ENCODE peak calls at places on chromosomes 13 and 19, in seven cellular contexts. One of them, this sample, is unnamed.

GRCh38 chr19:39270091-39270871 is 2.1 kb downstream of the IFNL2 start:
- DNase-seq in ascending aorta: no peak
- DNase-seq in neuronal stem cell: no peak
- DNase-seq in hepatocyte: no peak
- DNase-seq in heart right ventricle: no peak
- DNase-seq in stomach: no peak
- DNase-seq in fibroblast of lung: no peak
- DNase-seq in this sample: peak; percentile 21

GRCh38 chr13:26048745-26049144 is 3.1 kb downstream of the SHISA2 start:
- DNase-seq in ascending aorta: no peak
- DNase-seq in fibroblast of lung: no peak
- DNase-seq in stomach: no peak
- DNase-seq in neuronal stem cell: no peak
- DNase-seq in hepatocyte: no peak
- DNase-seq in heart right ventricle: no peak
- DNase-seq in this sample: no peak

GRCh38 chr13:106530209-106530906 is 5.1 kb downstream of the EFNB2 start:
- DNase-seq in stomach: no peak
- DNase-seq in fibroblast of lung: no peak
- DNase-seq in hepatocyte: peak; percentile 47
- DNase-seq in heart right ventricle: no peak
- DNase-seq in neuronal stem cell: no peak
- DNase-seq in ascending aorta: no peak
- DNase-seq in this sample: no peak

GRCh38 chr19:289651-290538 is 1.3 kb downstream of the PLPP2 start:
- DNase-seq in neuronal stem cell: no peak
- DNase-seq in heart right ventricle: no peak
- DNase-seq in stomach: peak; percentile 87
- DNase-seq in fibroblast of lung: no peak
- DNase-seq in hepatocyte: peak; percentile 71
- DNase-seq in ascending aorta: no peak
- DNase-seq in this sample: peak; percentile 72

GRCh38 chr13:20359335-20359734 is 127.2 kb upstream of the GJB6 start:
- DNase-seq in ascending aorta: no peak
- DNase-seq in hepatocyte: no peak
- DNase-seq in stomach: no peak
- DNase-seq in neuronal stem cell: no peak
- DNase-seq in fibroblast of lung: peak; percentile 98
- DNase-seq in heart right ventricle: no peak
- DNase-seq in this sample: no peak

GRCh38 chr19:2609389-2610116 is 92.9 kb downstream of the GNG7 start:
- DNase-seq in heart right ventricle: no peak
- DNase-seq in ascending aorta: no peak
- DNase-seq in neuronal stem cell: no peak
- DNase-seq in hepatocyte: no peak
- DNase-seq in stomach: no peak
- DNase-seq in fibroblast of lung: no peak
- DNase-seq in this sample: no peak

GRCh38 chr19:43408043-43408442 is 6.6 kb upstream of the TEX101 start:
- DNase-seq in neuronal stem cell: no peak
- DNase-seq in hepatocyte: no peak
- DNase-seq in fibroblast of lung: no peak
- DNase-seq in stomach: no peak
- DNase-seq in ascending aorta: no peak
- DNase-seq in heart right ventricle: no peak
- DNase-seq in this sample: no peak

GRCh38 chr19:898663-899062 is 5.4 kb downstream of the RNU6-9 start:
- DNase-seq in heart right ventricle: no peak
- DNase-seq in ascending aorta: no peak
- DNase-seq in hepatocyte: no peak
- DNase-seq in stomach: no peak
- DNase-seq in neuronal stem cell: no peak
- DNase-seq in fibroblast of lung: no peak
- DNase-seq in this sample: no peak

GRCh38 chr19:18119243-18120105 is 21.9 kb downstream of the MAST3 start:
- DNase-seq in hepatocyte: no peak
- DNase-seq in fibroblast of lung: no peak
- DNase-seq in heart right ventricle: no peak
- DNase-seq in ascending aorta: no peak
- DNase-seq in stomach: no peak
- DNase-seq in neuronal stem cell: no peak
- DNase-seq in this sample: no peak

GRCh38 chr19:18117364-18117691 is 19.8 kb downstream of the MAST3 start:
- DNase-seq in hepatocyte: no peak
- DNase-seq in heart right ventricle: no peak
- DNase-seq in ascending aorta: no peak
- DNase-seq in neuronal stem cell: no peak
- DNase-seq in stomach: no peak
- DNase-seq in fibroblast of lung: no peak
- DNase-seq in this sample: no peak

GRCh38 chr19:18120127-18120526 is 22.5 kb downstream of the MAST3 start:
- DNase-seq in fibroblast of lung: no peak
- DNase-seq in heart right ventricle: no peak
- DNase-seq in hepatocyte: no peak
- DNase-seq in neuronal stem cell: no peak
- DNase-seq in ascending aorta: no peak
- DNase-seq in stomach: no peak
- DNase-seq in this sample: no peak

GRCh38 chr19:18118420-18119242 is 21.1 kb downstream of the MAST3 start:
- DNase-seq in hepatocyte: no peak
- DNase-seq in stomach: no peak
- DNase-seq in ascending aorta: no peak
- DNase-seq in neuronal stem cell: no peak
- DNase-seq in heart right ventricle: no peak
- DNase-seq in fibroblast of lung: peak; percentile 43
- DNase-seq in this sample: no peak

DNA sequence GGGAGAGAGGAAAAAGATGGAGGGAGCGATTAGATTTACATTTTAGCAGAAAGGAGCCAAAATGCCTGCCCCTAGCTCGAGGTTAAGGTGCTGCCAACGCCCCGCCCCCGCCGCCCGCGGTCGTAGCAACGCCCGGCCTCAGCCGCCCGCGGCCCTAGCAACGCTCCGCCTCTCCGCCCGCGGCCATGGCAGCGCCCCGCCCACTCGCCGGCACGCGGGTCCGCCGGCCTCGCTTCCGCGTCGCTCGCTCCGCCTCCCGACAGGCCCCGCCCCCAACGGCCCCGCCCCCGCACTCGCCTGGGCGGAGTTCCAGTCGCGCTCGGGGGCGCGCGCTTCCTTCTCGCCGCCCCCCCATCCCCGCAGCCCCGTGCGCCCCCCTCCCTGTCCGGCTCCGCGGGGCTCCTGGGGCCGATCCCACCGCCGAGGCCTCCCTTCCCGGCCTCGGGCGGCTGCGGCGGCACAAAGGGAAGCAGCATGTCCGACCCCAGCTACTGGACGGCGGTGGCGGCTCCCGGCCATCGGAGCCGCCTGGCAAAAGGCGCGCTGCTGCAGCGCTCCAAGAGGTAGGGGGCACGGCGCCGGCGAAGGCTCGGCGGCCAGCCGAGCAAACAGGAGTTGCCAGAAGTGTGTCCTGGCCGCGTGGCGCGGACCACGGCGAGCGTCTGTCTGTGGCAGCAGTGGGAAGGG is 20.3 kb downstream of the MAST3 start:
- DNase-seq in ascending aorta: peak; percentile 34
- DNase-seq in hepatocyte: peak; percentile 97
- DNase-seq in fibroblast of lung: peak; percentile 76
- DNase-seq in stomach: peak; percentile 95
- DNase-seq in heart right ventricle: peak; percentile 94
- DNase-seq in neuronal stem cell: peak; percentile 91
- DNase-seq in this sample: peak; percentile 97
- H3K27ac ChIP-seq in ascending aorta: peak overlapping the region; percentile 66
- H3K27ac ChIP-seq in hepatocyte: peak overlapping the region; percentile 50
- H3K27ac ChIP-seq in fibroblast of lung: peak overlapping the region; percentile 43
- H3K27ac ChIP-seq in stomach: peak overlapping the region; percentile 71
- H3K27ac ChIP-seq in heart right ventricle: peak overlapping the region; percentile 72
- H3K27ac ChIP-seq in neuronal stem cell: no peak overlapping the region
- H3K27ac ChIP-seq in this sample: peak overlapping the region; percentile 47

GRCh38 chr19:8306235-8307054 is 1.7 kb downstream of the CD320 start:
- DNase-seq in ascending aorta: no peak
- DNase-seq in heart right ventricle: no peak
- DNase-seq in stomach: peak; percentile 25
- DNase-seq in fibroblast of lung: no peak
- DNase-seq in neuronal stem cell: no peak
- DNase-seq in hepatocyte: no peak
- DNase-seq in this sample: peak; percentile 61
- H3K4me3 ChIP-seq in ascending aorta: no peak overlapping the region
- H3K4me3 ChIP-seq in heart right ventricle: no peak overlapping the region
- H3K4me3 ChIP-seq in stomach: peak overlapping the region; percentile 64
- H3K4me3 ChIP-seq in fibroblast of lung: no peak overlapping the region
- H3K4me3 ChIP-seq in neuronal stem cell: no peak overlapping the region
- H3K4me3 ChIP-seq in hepatocyte: no peak overlapping the region
- H3K4me3 ChIP-seq in this sample: peak overlapping the region; percentile 72

GRCh38 chr19:53088091-53088490 is 15.1 kb downstream of the ZNF160 start:
- DNase-seq in hepatocyte: no peak
- DNase-seq in neuronal stem cell: no peak
- DNase-seq in stomach: no peak
- DNase-seq in ascending aorta: no peak
- DNase-seq in heart right ventricle: no peak
- DNase-seq in fibroblast of lung: no peak
- DNase-seq in this sample: no peak
- H3K27ac ChIP-seq in hepatocyte: no peak overlapping the region
- H3K27ac ChIP-seq in neuronal stem cell: no peak overlapping the region
- H3K27ac ChIP-seq in stomach: peak overlapping the region; percentile 46
- H3K27ac ChIP-seq in ascending aorta: peak overlapping the region; percentile 18
- H3K27ac ChIP-seq in heart right ventricle: peak overlapping the region; percentile 90
- H3K27ac ChIP-seq in fibroblast of lung: no peak overlapping the region
- H3K27ac ChIP-seq in this sample: peak overlapping the region; percentile 58

GRCh38 chr13:114203536-114203935 is 24.5 kb downstream of the CFAP97D2 start:
- DNase-seq in heart right ventricle: no peak
- DNase-seq in fibroblast of lung: no peak
- DNase-seq in ascending aorta: no peak
- DNase-seq in neuronal stem cell: no peak
- DNase-seq in hepatocyte: no peak
- DNase-seq in stomach: no peak
- DNase-seq in this sample: no peak

GRCh38 chr13:114198556-114198955 is 19.5 kb downstream of the CFAP97D2 start:
- DNase-seq in heart right ventricle: no peak
- DNase-seq in neuronal stem cell: no peak
- DNase-seq in fibroblast of lung: no peak
- DNase-seq in hepatocyte: no peak
- DNase-seq in stomach: no peak
- DNase-seq in ascending aorta: no peak
- DNase-seq in this sample: no peak

GRCh38 chr13:114200673-114201005 is 21.6 kb downstream of the CFAP97D2 start:
- DNase-seq in ascending aorta: no peak
- DNase-seq in heart right ventricle: no peak
- DNase-seq in neuronal stem cell: no peak
- DNase-seq in stomach: no peak
- DNase-seq in fibroblast of lung: peak; percentile 55
- DNase-seq in hepatocyte: no peak
- DNase-seq in this sample: no peak

GRCh38 chr13:114202581-114202980 is 23.5 kb downstream of the CFAP97D2 start:
- DNase-seq in heart right ventricle: no peak
- DNase-seq in neuronal stem cell: no peak
- DNase-seq in fibroblast of lung: no peak
- DNase-seq in hepatocyte: no peak
- DNase-seq in stomach: no peak
- DNase-seq in ascending aorta: no peak
- DNase-seq in this sample: no peak

DNA sequence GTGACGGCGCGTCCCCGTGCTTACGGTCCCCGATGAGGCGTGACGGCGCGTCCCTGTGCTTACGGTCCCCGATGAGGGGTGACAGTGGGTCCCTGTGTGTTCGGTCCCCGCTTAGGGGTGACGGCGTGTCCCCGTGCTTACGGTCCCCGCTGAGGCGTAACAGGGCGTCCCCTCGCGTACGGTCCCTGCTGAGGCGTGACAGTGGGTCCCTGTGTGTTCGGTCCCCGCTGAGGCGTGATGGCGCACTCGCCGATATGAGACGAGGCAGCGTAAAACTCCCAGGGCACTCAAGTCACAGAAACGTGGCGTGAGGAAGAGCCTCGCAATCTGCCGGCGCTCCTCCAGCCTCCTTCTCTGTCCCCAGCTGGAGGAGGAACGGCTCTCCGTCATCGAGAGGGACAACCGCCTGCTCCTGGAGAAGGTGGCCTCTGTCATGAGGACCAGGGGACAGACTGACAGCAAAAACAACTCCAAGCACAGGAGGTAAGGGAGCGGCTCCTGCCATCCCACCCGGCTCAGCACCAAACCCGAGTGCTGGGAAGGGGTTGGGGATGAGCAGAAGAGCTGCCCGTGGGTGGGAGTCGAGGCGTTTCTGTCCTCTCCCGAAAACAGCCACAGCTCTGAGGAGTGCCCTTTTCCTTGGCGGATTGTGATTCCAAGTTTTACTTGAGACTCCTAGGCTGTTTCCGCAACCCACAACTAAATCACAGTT is 21.1 kb downstream of the CFAP97D2 start:
- DNase-seq in stomach: no peak
- DNase-seq in fibroblast of lung: no peak
- DNase-seq in neuronal stem cell: no peak
- DNase-seq in hepatocyte: no peak
- DNase-seq in ascending aorta: no peak
- DNase-seq in heart right ventricle: no peak
- DNase-seq in this sample: no peak
- H3K4me3 ChIP-seq in stomach: no peak overlapping the region
- H3K4me3 ChIP-seq in fibroblast of lung: peak overlapping the region; percentile 36
- H3K4me3 ChIP-seq in neuronal stem cell: no peak overlapping the region
- H3K4me3 ChIP-seq in hepatocyte: no peak overlapping the region
- H3K4me3 ChIP-seq in ascending aorta: no peak overlapping the region
- H3K4me3 ChIP-seq in heart right ventricle: no peak overlapping the region
- H3K4me3 ChIP-seq in this sample: no peak overlapping the region

GRCh38 chr19:32372726-32373613 is 27.6 kb downstream of the ZNF507 start:
- DNase-seq in ascending aorta: no peak
- DNase-seq in hepatocyte: no peak
- DNase-seq in fibroblast of lung: no peak
- DNase-seq in neuronal stem cell: no peak
- DNase-seq in stomach: no peak
- DNase-seq in heart right ventricle: no peak
- DNase-seq in this sample: no peak
- H3K27ac ChIP-seq in ascending aorta: peak overlapping the region; percentile 74
- H3K27ac ChIP-seq in hepatocyte: peak overlapping the region; percentile 87
- H3K27ac ChIP-seq in fibroblast of lung: peak overlapping the region; percentile 80
- H3K27ac ChIP-seq in neuronal stem cell: no peak overlapping the region
- H3K27ac ChIP-seq in stomach: peak overlapping the region; percentile 44
- H3K27ac ChIP-seq in heart right ventricle: peak overlapping the region; percentile 68
- H3K27ac ChIP-seq in this sample: peak overlapping the region; percentile 27

This sample was measured in upper lobe of right lung.